ENCODE peak calls at places on chromosomes 2 and 18, in four cellular contexts. Z is WTC11, P is IMR-90, A is heart right ventricle. E is an unnamed sample.

GRCh38 chr2:55885129-55885943 is 38.2 kb downstream of the EFEMP1 start:
- DNase-seq in A (no peak), P (peak), Z (no peak), E (no peak)

GRCh38 chr18:58541789-58542425 is 87.0 kb downstream of the ALPK2 start:
- DNase-seq in Z (no peak), A (no peak), P (peak), E (no peak)

GRCh38 chr18:74760436-74760835 is 162.8 kb downstream of the ZNF407 start:
- DNase-seq in Z (no peak), P (no peak), A (no peak), E (no peak)

GRCh38 chr2:33354981-33355380 is 121.5 kb upstream of the RASGRP3 start:
- DNase-seq in A (no peak), P (peak), Z (no peak), E (no peak)

GRCh38 chr2:106566050-106566449 is 78.9 kb downstream of the CD8B2 start:
- DNase-seq in P (peak), Z (no peak), A (no peak), E (peak)

GRCh38 chr18:48453330-48454063 is 44.3 kb upstream of the ZBTB7C start:
- DNase-seq in A (no peak), P (no peak), Z (no peak), E (no peak)

GRCh38 chr2:231640646-231641111 is 48.0 kb downstream of the TEX44 start:
- DNase-seq in A (peak), Z (no peak), P (no peak), E (no peak)

GRCh38 chr2:85830645-85831044 is 58.1 kb downstream of the ST3GAL5 start:
- DNase-seq in Z (no peak), A (no peak), P (no peak), E (no peak)

GRCh38 chr2:57022496-57022895 is 838.7 kb downstream of the CCDC85A start:
- DNase-seq in Z (no peak), P (no peak), A (no peak), E (no peak)

GRCh38 chr18:22813648-22814328 is 119.3 kb upstream of the RBBP8 start:
- DNase-seq in A (no peak), Z (no peak), P (peak), E (no peak)

GRCh38 chr18:79567481-79568147 is 112.0 kb upstream of the CTDP1 start:
- DNase-seq in P (peak), A (peak), Z (peak), E (peak)

GRCh38 chr2:106193491-106193976 is 567 bp downstream of the UXS1 start:
- DNase-seq in A (peak), P (no peak), Z (peak), E (peak)

GRCh38 chr2:190979906-190980629 is 33.9 kb downstream of the STAT1 start:
- DNase-seq in A (peak), P (peak), Z (no peak), E (no peak)

GRCh38 chr2:238954841-238955521 is 107.1 kb downstream of the TWIST2 start:
- DNase-seq in A (no peak), P (peak), Z (no peak), E (no peak)

GRCh38 chr2:223054193-223054781 is 2.3 kb downstream of the KCNE4 start:
- DNase-seq in P (peak), A (peak), Z (no peak), E (no peak)

GRCh38 chr2:203636896-203637818 is 69.3 kb upstream of the CD28 start:
- DNase-seq in A (no peak), Z (no peak), P (no peak), E (no peak)

GRCh38 chr2:196206804-196207203 is 35.4 kb upstream of the STK17B start:
- DNase-seq in A (no peak), Z (no peak), P (no peak), E (peak)

GRCh38 chr2:181106789-181107418 is 126.5 kb downstream of the UBE2E3 start:
- DNase-seq in Z (no peak), A (no peak), P (peak), E (no peak)

GRCh38 chr2:26058390-26058789 is 24.5 kb downstream of the RAB10 start:
- DNase-seq in Z (no peak), P (no peak), A (no peak), E (no peak)

GRCh38 chr2:124559236-124559635 is 534.1 kb downstream of the CNTNAP5 start:
- DNase-seq in Z (no peak), A (no peak), P (no peak), E (no peak)

GRCh38 chr18:48228301-48228715 is 180.9 kb downstream of the ZBTB7C start:
- DNase-seq in P (no peak), Z (no peak), A (peak), E (no peak)

GRCh38 chr2:110984654-110985053 is 136.1 kb upstream of the BCL2L11 start:
- DNase-seq in Z (no peak), A (no peak), P (no peak), E (no peak)

GRCh38 chr2:177799531-177799930 is 273.0 kb downstream of the PDE11A start:
- DNase-seq in Z (peak), A (no peak), P (peak), E (no peak)
- TF ChIP-seq CTCF in Z (peak), A (peak), P (peak), E (peak)

DNA sequence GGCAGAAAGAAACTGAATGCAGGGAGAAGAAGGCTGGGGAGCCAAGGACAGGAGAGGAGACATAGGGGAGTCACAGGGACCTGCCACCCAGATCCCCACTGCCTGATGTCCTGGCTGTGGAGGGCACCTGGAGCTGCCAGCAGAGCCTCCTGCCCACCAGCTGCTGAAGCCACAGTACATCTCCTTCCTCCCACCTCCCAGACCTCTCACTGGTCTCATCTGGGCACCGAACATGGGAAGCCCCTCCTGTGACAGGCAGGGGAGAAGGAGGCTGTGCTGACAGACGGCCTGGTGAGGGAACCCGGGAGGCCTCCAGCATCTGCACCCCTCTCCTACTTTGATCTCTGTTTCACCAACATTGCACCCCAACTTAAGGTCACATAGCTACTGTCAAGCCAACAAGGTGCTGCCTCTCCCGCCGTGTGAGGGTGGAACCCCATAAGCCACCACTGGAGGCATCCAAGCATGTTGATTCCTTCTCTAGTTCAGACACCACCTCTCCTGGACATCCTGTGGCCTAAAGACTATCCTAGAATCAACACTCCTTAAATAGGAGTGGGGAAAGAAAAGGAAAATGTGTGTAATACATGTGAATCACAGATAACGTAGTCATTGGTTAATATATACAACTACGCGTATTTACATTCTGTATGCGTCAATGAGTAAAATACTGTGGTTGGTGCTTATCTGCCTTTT is 3.6 kb upstream of the RNPEPL1 start:
- DNase-seq in Z (no peak), A (no peak), P (peak), E (no peak)
- TF ChIP-seq CTCF in Z (no peak), A (no peak), P (peak), E (no peak)

GRCh38 chr2:44480068-44480467 is 118.3 kb downstream of the CAMKMT start:
- DNase-seq in Z (no peak), P (no peak), A (no peak), E (no peak)

GRCh38 chr2:44477657-44478414 is 116.1 kb downstream of the CAMKMT start:
- DNase-seq in Z (no peak), A (no peak), P (no peak), E (no peak)

DNA sequence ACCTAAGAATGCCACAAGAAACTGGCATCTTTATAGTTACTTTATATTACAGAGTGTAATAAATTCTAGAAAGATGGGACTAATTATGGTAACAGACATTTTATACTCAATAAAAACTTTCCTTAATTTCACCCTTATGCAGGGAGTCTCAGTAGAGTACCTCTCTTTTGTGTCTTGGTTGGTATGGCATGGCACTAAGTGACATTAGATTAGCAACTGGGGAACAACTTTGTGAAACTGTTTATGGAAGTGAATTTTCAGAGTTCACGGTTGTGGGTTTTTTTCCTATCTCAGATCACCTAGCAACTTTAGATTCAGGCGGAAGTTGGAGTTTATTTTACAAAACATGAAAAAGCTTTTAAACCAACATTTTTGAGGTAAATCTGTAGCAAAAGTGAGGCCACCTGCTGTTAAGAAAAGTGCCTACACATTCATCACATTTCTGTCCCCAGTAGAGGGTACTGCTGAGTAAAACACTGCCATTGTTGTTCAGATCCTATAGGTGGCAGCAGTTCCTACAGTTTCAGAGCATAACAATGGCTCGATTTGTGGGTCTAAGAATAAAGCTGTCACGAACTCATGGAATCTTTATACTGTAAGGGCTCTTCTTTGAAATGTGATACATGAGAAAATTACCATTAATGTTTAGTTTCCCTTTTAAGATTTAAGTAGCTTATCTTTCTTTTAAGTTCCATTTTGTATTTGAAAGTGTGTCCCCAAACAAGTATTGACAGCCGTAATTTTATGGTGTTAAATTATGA is 117.6 kb downstream of the CAMKMT start:
- DNase-seq in P (peak), A (no peak), Z (no peak), E (no peak)
- TF ChIP-seq CTCF in P (peak), A (peak), Z (peak), E (peak)

DNA sequence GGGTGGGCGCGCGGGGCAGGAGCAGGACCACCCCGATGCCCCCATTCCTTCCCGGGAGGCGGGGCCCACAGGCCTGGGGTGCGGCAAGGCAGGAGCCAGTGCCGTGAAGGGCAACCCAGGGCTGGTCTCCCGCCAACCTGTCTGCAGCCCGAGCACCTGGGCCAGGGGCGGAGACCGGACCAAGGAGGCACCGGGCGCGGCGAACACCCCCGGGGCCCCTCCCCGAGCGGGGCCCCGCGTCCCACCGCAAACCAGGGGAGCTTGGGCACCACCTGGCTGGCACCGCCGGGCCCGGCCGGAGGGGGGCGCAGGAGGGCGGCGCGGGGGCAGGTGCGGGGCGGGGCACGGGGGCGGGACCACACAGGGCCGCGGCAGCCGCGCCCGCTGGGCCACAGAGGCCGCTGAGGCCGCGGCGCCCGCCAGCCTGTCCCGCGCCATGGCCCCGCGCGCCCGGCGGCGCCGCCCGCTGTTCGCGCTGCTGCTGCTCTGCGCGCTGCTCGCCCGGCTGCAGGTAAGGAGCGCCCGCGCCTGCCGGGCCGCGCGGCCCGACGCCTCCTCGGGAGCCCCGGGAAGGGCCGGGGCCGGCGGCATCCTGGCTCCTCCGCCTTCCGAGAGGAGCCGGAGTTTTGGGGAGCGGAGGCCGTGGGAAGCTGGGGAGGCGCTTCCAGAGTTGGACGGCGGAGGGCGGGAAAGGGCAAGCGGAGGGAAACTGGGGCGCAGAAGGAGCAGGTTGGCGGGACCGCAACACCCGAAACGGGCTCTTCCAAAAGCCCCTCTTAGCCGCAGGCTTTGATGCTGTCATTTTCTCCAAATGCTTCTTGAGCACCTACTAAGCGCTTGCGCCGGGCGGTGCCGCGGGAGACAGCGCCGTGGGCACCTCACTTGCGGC is at the start of gene TNFRSF11A:
- DNase-seq in A (peak), Z (peak), P (no peak), E (peak)
- TF ChIP-seq CTCF in A (peak), Z (peak), P (no peak), E (peak)

GRCh38 chr2:10469955-10470568 is 21.9 kb upstream of the ODC1 start:
- DNase-seq in A (no peak), Z (no peak), P (no peak), E (peak)

GRCh38 chr2:10473121-10473756 is 25.1 kb upstream of the ODC1 start:
- DNase-seq in P (no peak), Z (no peak), A (no peak), E (no peak)

GRCh38 chr2:10469301-10469700 is 21.2 kb upstream of the ODC1 start:
- DNase-seq in A (no peak), Z (no peak), P (no peak), E (no peak)

GRCh38 chr2:10471046-10471571 is 23.0 kb upstream of the ODC1 start:
- DNase-seq in P (no peak), A (no peak), Z (no peak), E (no peak)

DNA sequence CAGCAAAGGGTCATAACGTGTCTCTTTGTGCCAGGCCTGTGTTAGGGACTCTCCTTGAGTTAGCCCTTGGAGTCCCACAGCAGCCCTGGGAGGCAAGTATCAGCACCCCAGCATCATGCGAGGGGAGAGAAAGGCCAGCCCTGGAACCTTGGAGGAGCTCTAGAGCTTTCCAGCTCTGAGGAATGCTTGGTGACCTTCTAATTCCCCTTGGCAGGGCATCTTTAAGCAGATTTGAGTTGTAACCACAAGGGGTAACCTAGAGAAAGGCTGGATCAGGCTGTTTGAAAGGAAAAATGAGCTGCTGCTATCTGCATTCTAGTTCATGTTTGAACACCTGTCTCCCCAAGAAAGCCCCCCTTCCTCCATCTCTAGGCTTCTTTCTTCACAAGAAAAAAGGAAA is 23.8 kb upstream of the ODC1 start:
- DNase-seq in Z (no peak), P (no peak), A (no peak), E (no peak)
- TF ChIP-seq CTCF in Z (no peak), P (no peak), A (no peak), E (no peak)

GRCh38 chr2:39119732-39120520 is 925 bp downstream of the SOS1 start:
- DNase-seq in A (peak), P (peak), Z (peak), E (peak)
- TF ChIP-seq CTCF in A (peak), P (peak), Z (no peak), E (no peak)

GRCh38 chr2:10187661-10188060 is 65.1 kb downstream of the RRM2 start:
- DNase-seq in Z (no peak), A (no peak), P (no peak), E (no peak)

GRCh38 chr2:10190255-10190654 is 67.7 kb downstream of the RRM2 start:
- DNase-seq in Z (no peak), A (no peak), P (no peak), E (no peak)

GRCh38 chr2:10186868-10187535 is 64.5 kb downstream of the RRM2 start:
- DNase-seq in Z (no peak), P (no peak), A (no peak), E (no peak)

GRCh38 chr2:10188729-10189305 is 66.3 kb downstream of the RRM2 start:
- DNase-seq in Z (no peak), A (no peak), P (no peak), E (no peak)

DNA sequence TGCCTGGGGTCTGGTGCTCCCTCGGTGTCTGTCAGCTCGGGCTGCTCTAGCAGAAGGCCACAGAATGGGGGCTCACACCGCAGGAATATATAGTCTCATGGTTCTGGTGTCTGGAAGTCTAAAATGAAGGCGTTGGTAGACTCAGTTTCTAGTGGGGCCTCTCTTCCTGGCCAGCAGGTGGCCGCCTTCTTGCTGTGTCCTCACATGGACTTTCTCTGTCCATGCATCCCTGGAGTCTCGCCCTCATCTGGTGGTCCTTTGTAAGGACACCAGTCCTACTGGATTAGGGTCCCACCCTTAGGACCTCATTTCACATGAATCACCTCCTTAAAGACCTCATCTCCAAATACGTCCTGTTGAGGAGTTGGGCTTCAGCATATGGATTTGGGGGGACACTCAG is 65.7 kb downstream of the RRM2 start:
- DNase-seq in Z (no peak), A (no peak), P (peak), E (no peak)
- TF ChIP-seq CTCF in Z (peak), A (no peak), P (peak), E (peak)

GRCh38 chr18:37299471-37300304 is 265.9 kb downstream of the CELF4 start:
- DNase-seq in P (peak), Z (no peak), A (peak), E (no peak)

GRCh38 chr18:37289423-37289822 is 276.2 kb downstream of the CELF4 start:
- DNase-seq in P (no peak), Z (no peak), A (peak), E (no peak)

GRCh38 chr18:37298816-37299215 is 266.8 kb downstream of the CELF4 start:
- DNase-seq in Z (no peak), P (no peak), A (no peak), E (no peak)

GRCh38 chr18:37297106-37297505 is 268.5 kb downstream of the CELF4 start:
- DNase-seq in A (no peak), P (no peak), Z (no peak), E (no peak)

GRCh38 chr18:37294951-37295350 is 270.6 kb downstream of the CELF4 start:
- DNase-seq in Z (peak), P (no peak), A (no peak), E (peak)
- TF ChIP-seq CTCF in Z (peak), P (no peak), A (no peak), E (peak)

GRCh38 chr2:209423562-209424541 is at the start of gene MAP2:
- DNase-seq in Z (peak), A (peak), P (peak), E (peak)
- TF ChIP-seq CTCF in Z (peak), A (peak), P (peak), E (peak)

E was measured in glutamatergic neuron.